ENCODE peak calls at places on chromosomes 5 and 9, in seven cellular contexts. G, T, X, R, B, H and M are unnamed samples.

GRCh38 chr9:686381-686813 is 155.1 kb upstream of the DMRT1 start:
- DNase-seq in G (no peak), T (no peak), X (no peak), R (no peak), B (no peak), H (no peak), M (no peak)

GRCh38 chr5:107985144-107985543 is 314.4 kb upstream of the EFNA5 start:
- DNase-seq in G (peak), T (no peak), X (no peak), R (peak), B (no peak), H (no peak), M (no peak)

GRCh38 chr5:107672212-107673105 is 1.7 kb upstream of the EFNA5 start:
- DNase-seq in G (peak), T (peak), X (peak), R (peak), B (peak), H (peak), M (peak)

GRCh38 chr5:136308396-136308795 is 56.9 kb downstream of the TRPC7 start:
- DNase-seq in G (no peak), T (peak), X (no peak), R (no peak), B (no peak), H (no peak), M (no peak)

GRCh38 chr5:148542812-148543211 is 111.5 kb downstream of the HTR4 start:
- DNase-seq in G (no peak), T (peak), X (no peak), R (no peak), B (no peak), H (no peak), M (no peak)

GRCh38 chr9:106700676-106701075 is 162.3 kb upstream of the ZNF462 start:
- DNase-seq in G (no peak), T (no peak), X (no peak), R (no peak), B (no peak), H (no peak), M (no peak)

GRCh38 chr5:144189800-144190429 is 19.2 kb downstream of the KCTD16 start:
- DNase-seq in G (no peak), T (peak), X (peak), R (peak), B (peak), H (no peak), M (no peak)

GRCh38 chr5:154117050-154117449 is 73.5 kb upstream of the GALNT10 start:
- DNase-seq in G (no peak), T (no peak), X (no peak), R (no peak), B (no peak), H (no peak), M (no peak)

GRCh38 chr5:173808079-173808808 is 79.9 kb upstream of the CPEB4 start:
- DNase-seq in G (no peak), T (peak), X (no peak), R (no peak), B (no peak), H (no peak), M (no peak)

GRCh38 chr5:153619706-153620105 is 129.2 kb downstream of the GRIA1 start:
- DNase-seq in G (no peak), T (peak), X (no peak), R (no peak), B (no peak), H (no peak), M (no peak)

GRCh38 chr9:36772449-36773370 is 200.0 kb downstream of the MELK start:
- DNase-seq in G (no peak), T (peak), X (no peak), R (no peak), B (no peak), H (peak), M (no peak)

GRCh38 chr5:79062431-79062830 is 7.0 kb downstream of the DMGDH start:
- DNase-seq in G (no peak), T (no peak), X (no peak), R (no peak), B (no peak), H (no peak), M (no peak)

GRCh38 chr5:174825587-174825986 is 101.2 kb downstream of the MSX2 start:
- DNase-seq in G (no peak), T (peak), X (no peak), R (no peak), B (no peak), H (no peak), M (no peak)

GRCh38 chr9:117411547-117411946 is 3.3 kb downstream of the ASTN2 start:
- DNase-seq in G (peak), T (peak), X (peak), R (peak), B (no peak), H (peak), M (no peak)

GRCh38 chr5:168592014-168592368 is 12.8 kb upstream of the PANK3 start:
- DNase-seq in G (no peak), T (peak), X (no peak), R (no peak), B (no peak), H (no peak), M (peak)

GRCh38 chr9:14343948-14344547 is 30.1 kb upstream of the NFIB start:
- DNase-seq in G (peak), T (no peak), X (no peak), R (no peak), B (no peak), H (no peak), M (peak)

GRCh38 chr5:169080352-169080938 is 220.5 kb downstream of the SLIT3 start:
- DNase-seq in G (no peak), T (no peak), X (no peak), R (no peak), B (no peak), H (no peak), M (no peak)

GRCh38 chr5:172910828-172911627 is 48.2 kb upstream of the RPL26L1 start:
- DNase-seq in G (peak), T (peak), X (peak), R (no peak), B (peak), H (no peak), M (peak)

GRCh38 chr5:96745025-96745424 is 62.7 kb downstream of the ERAP1 start:
- DNase-seq in G (no peak), T (no peak), X (no peak), R (no peak), B (no peak), H (no peak), M (no peak)

GRCh38 chr5:79093762-79094161 is 17.8 kb upstream of the BHMT start:
- DNase-seq in G (no peak), T (no peak), X (no peak), R (no peak), B (no peak), H (no peak), M (no peak)

GRCh38 chr9:9790216-9790872 is 822.5 kb downstream of the PTPRD start:
- DNase-seq in G (peak), T (peak), X (peak), R (no peak), B (no peak), H (peak), M (no peak)

GRCh38 chr9:108687360-108687981 is 168.3 kb downstream of the ACTL7B start:
- DNase-seq in G (no peak), T (peak), X (no peak), R (no peak), B (no peak), H (no peak), M (no peak)

GRCh38 chr9:136324501-136325300 is 2.6 kb upstream of the GPSM1 start:
- DNase-seq in G (no peak), T (no peak), X (no peak), R (no peak), B (no peak), H (no peak), M (peak)

GRCh38 chr5:94793816-94794198 is 175.3 kb downstream of the SLF1 start:
- DNase-seq in G (no peak), T (peak), X (peak), R (no peak), B (no peak), H (no peak), M (no peak)

GRCh38 chr9:6758418-6759113 is 793 bp downstream of the KDM4C start:
- DNase-seq in G (peak), T (no peak), X (peak), R (no peak), B (peak), H (peak), M (peak)

GRCh38 chr5:146039420-146039819 is 66.0 kb downstream of the PLAC8L1 start:
- DNase-seq in G (no peak), T (peak), X (no peak), R (no peak), B (no peak), H (no peak), M (no peak)

GRCh38 chr5:174356536-174356935 is 311.0 kb downstream of the NSG2 start:
- DNase-seq in G (no peak), T (no peak), X (no peak), R (no peak), B (no peak), H (no peak), M (no peak)

GRCh38 chr9:71036501-71036900 is 84.9 kb downstream of the TRPM3 start:
- DNase-seq in G (peak), T (peak), X (no peak), R (no peak), B (no peak), H (no peak), M (no peak)

GRCh38 chr5:978693-979092 is 29.9 kb upstream of the NKD2 start:
- DNase-seq in G (peak), T (no peak), X (no peak), R (no peak), B (no peak), H (no peak), M (no peak)

GRCh38 chr5:123549256-123549904 is 37.4 kb downstream of the CSNK1G3 start:
- DNase-seq in G (no peak), T (no peak), X (peak), R (no peak), B (peak), H (no peak), M (no peak)

GRCh38 chr9:134544388-134545212 is 97.0 kb upstream of the COL5A1 start:
- DNase-seq in G (no peak), T (peak), X (no peak), R (peak), B (no peak), H (no peak), M (no peak)

GRCh38 chr5:135253601-135254165 is 145.3 kb downstream of the MACROH2A1 start:
- DNase-seq in G (no peak), T (peak), X (no peak), R (no peak), B (no peak), H (no peak), M (no peak)

GRCh38 chr9:72480931-72481330 is 40.5 kb upstream of the TMC1 start:
- DNase-seq in G (no peak), T (peak), X (no peak), R (no peak), B (no peak), H (no peak), M (no peak)

GRCh38 chr5:52837068-52837467 is 49.4 kb downstream of the ITGA1 start:
- DNase-seq in G (no peak), T (peak), X (no peak), R (no peak), B (no peak), H (no peak), M (no peak)